ENCODE peak calls at places on chromosomes 7 and 10, in five cellular contexts. One of them, this sample, is unnamed.

GRCh38 chr7:46357290-46357689 is 436.2 kb upstream of the IGFBP3 start:
- DNase-seq in Panc1: no peak
- DNase-seq in natural killer cell: no peak
- DNase-seq in posterior cingulate gyrus: no peak
- DNase-seq in activated CD8-positive, alpha-beta memory T cell treated with anti-CD3 and anti-CD28 coated beads, Interleukin-2, amount 50 U/mL, for 48 hours: no peak
- DNase-seq in this sample: no peak

GRCh38 chr7:55970561-55970960 is 6.2 kb downstream of the NIPSNAP2 start:
- DNase-seq in Panc1: no peak
- DNase-seq in activated CD8-positive, alpha-beta memory T cell treated with anti-CD3 and anti-CD28 coated beads, Interleukin-2, amount 50 U/mL, for 48 hours: no peak
- DNase-seq in posterior cingulate gyrus: peak
- DNase-seq in natural killer cell: no peak
- DNase-seq in this sample: no peak

GRCh38 chr10:105963450-105963849 is 1201.1 kb downstream of the SORCS1 start:
- DNase-seq in activated CD8-positive, alpha-beta memory T cell treated with anti-CD3 and anti-CD28 coated beads, Interleukin-2, amount 50 U/mL, for 48 hours: no peak
- DNase-seq in natural killer cell: no peak
- DNase-seq in posterior cingulate gyrus: no peak
- DNase-seq in Panc1: no peak
- DNase-seq in this sample: no peak

GRCh38 chr10:1477578-1477977 is 259.7 kb downstream of the ADARB2 start:
- DNase-seq in activated CD8-positive, alpha-beta memory T cell treated with anti-CD3 and anti-CD28 coated beads, Interleukin-2, amount 50 U/mL, for 48 hours: no peak
- DNase-seq in natural killer cell: no peak
- DNase-seq in Panc1: no peak
- DNase-seq in posterior cingulate gyrus: no peak
- DNase-seq in this sample: no peak

GRCh38 chr10:124983321-124983720 is 41.4 kb downstream of the ZRANB1 start:
- DNase-seq in posterior cingulate gyrus: no peak
- DNase-seq in natural killer cell: no peak
- DNase-seq in Panc1: no peak
- DNase-seq in activated CD8-positive, alpha-beta memory T cell treated with anti-CD3 and anti-CD28 coated beads, Interleukin-2, amount 50 U/mL, for 48 hours: no peak
- DNase-seq in this sample: peak

GRCh38 chr7:99975782-99976521 is at the start of gene AZGP1:
- DNase-seq in posterior cingulate gyrus: peak
- DNase-seq in activated CD8-positive, alpha-beta memory T cell treated with anti-CD3 and anti-CD28 coated beads, Interleukin-2, amount 50 U/mL, for 48 hours: no peak
- DNase-seq in natural killer cell: no peak
- DNase-seq in Panc1: no peak
- DNase-seq in this sample: no peak

GRCh38 chr7:157574120-157574519 is 237.3 kb downstream of the DNAJB6 start:
- DNase-seq in activated CD8-positive, alpha-beta memory T cell treated with anti-CD3 and anti-CD28 coated beads, Interleukin-2, amount 50 U/mL, for 48 hours: no peak
- DNase-seq in natural killer cell: no peak
- DNase-seq in Panc1: no peak
- DNase-seq in posterior cingulate gyrus: peak
- DNase-seq in this sample: no peak

GRCh38 chr10:112821042-112821441 is 129.0 kb upstream of the TCF7L2 start:
- DNase-seq in posterior cingulate gyrus: no peak
- DNase-seq in activated CD8-positive, alpha-beta memory T cell treated with anti-CD3 and anti-CD28 coated beads, Interleukin-2, amount 50 U/mL, for 48 hours: no peak
- DNase-seq in Panc1: no peak
- DNase-seq in natural killer cell: no peak
- DNase-seq in this sample: no peak

GRCh38 chr10:35565602-35566061 is 39.5 kb upstream of the GJD4 start:
- DNase-seq in activated CD8-positive, alpha-beta memory T cell treated with anti-CD3 and anti-CD28 coated beads, Interleukin-2, amount 50 U/mL, for 48 hours: no peak
- DNase-seq in posterior cingulate gyrus: peak
- DNase-seq in natural killer cell: no peak
- DNase-seq in Panc1: no peak
- DNase-seq in this sample: no peak

GRCh38 chr7:128932862-128933821 is 4.6 kb upstream of the IRF5 start:
- DNase-seq in Panc1: no peak
- DNase-seq in natural killer cell: no peak
- DNase-seq in activated CD8-positive, alpha-beta memory T cell treated with anti-CD3 and anti-CD28 coated beads, Interleukin-2, amount 50 U/mL, for 48 hours: no peak
- DNase-seq in posterior cingulate gyrus: peak
- DNase-seq in this sample: no peak

GRCh38 chr7:1650363-1651030 is 19.6 kb upstream of the ELFN1 start:
- DNase-seq in posterior cingulate gyrus: peak
- DNase-seq in natural killer cell: no peak
- DNase-seq in Panc1: no peak
- DNase-seq in activated CD8-positive, alpha-beta memory T cell treated with anti-CD3 and anti-CD28 coated beads, Interleukin-2, amount 50 U/mL, for 48 hours: no peak
- DNase-seq in this sample: no peak

GRCh38 chr10:105044902-105045301 is 403.8 kb downstream of the SORCS3 start:
- DNase-seq in natural killer cell: no peak
- DNase-seq in activated CD8-positive, alpha-beta memory T cell treated with anti-CD3 and anti-CD28 coated beads, Interleukin-2, amount 50 U/mL, for 48 hours: no peak
- DNase-seq in posterior cingulate gyrus: no peak
- DNase-seq in Panc1: no peak
- DNase-seq in this sample: no peak

GRCh38 chr7:131302876-131303707 is 24.6 kb upstream of the MKLN1 start:
- DNase-seq in natural killer cell: no peak
- DNase-seq in posterior cingulate gyrus: peak
- DNase-seq in activated CD8-positive, alpha-beta memory T cell treated with anti-CD3 and anti-CD28 coated beads, Interleukin-2, amount 50 U/mL, for 48 hours: no peak
- DNase-seq in Panc1: no peak
- DNase-seq in this sample: peak

GRCh38 chr10:79995979-79996629 is 47.2 kb upstream of the SFTPD start:
- DNase-seq in natural killer cell: no peak
- DNase-seq in Panc1: no peak
- DNase-seq in posterior cingulate gyrus: no peak
- DNase-seq in activated CD8-positive, alpha-beta memory T cell treated with anti-CD3 and anti-CD28 coated beads, Interleukin-2, amount 50 U/mL, for 48 hours: no peak
- DNase-seq in this sample: no peak

GRCh38 chr10:49393301-49393700 is 2.6 kb downstream of the DRGX start:
- DNase-seq in Panc1: no peak
- DNase-seq in natural killer cell: no peak
- DNase-seq in activated CD8-positive, alpha-beta memory T cell treated with anti-CD3 and anti-CD28 coated beads, Interleukin-2, amount 50 U/mL, for 48 hours: no peak
- DNase-seq in posterior cingulate gyrus: no peak
- DNase-seq in this sample: no peak

GRCh38 chr7:36088966-36089365 is 64.1 kb upstream of the EEPD1 start:
- DNase-seq in Panc1: no peak
- DNase-seq in posterior cingulate gyrus: no peak
- DNase-seq in natural killer cell: no peak
- DNase-seq in activated CD8-positive, alpha-beta memory T cell treated with anti-CD3 and anti-CD28 coated beads, Interleukin-2, amount 50 U/mL, for 48 hours: no peak
- DNase-seq in this sample: peak

GRCh38 chr10:14184841-14185500 is 145.8 kb downstream of the FRMD4A start:
- DNase-seq in posterior cingulate gyrus: no peak
- DNase-seq in activated CD8-positive, alpha-beta memory T cell treated with anti-CD3 and anti-CD28 coated beads, Interleukin-2, amount 50 U/mL, for 48 hours: no peak
- DNase-seq in Panc1: no peak
- DNase-seq in natural killer cell: no peak
- DNase-seq in this sample: peak

GRCh38 chr7:86643478-86644281 is at the start of gene GRM3:
- DNase-seq in activated CD8-positive, alpha-beta memory T cell treated with anti-CD3 and anti-CD28 coated beads, Interleukin-2, amount 50 U/mL, for 48 hours: no peak
- DNase-seq in posterior cingulate gyrus: peak
- DNase-seq in natural killer cell: no peak
- DNase-seq in Panc1: no peak
- DNase-seq in this sample: peak

GRCh38 chr10:49369216-49370162 is 26.4 kb downstream of the DRGX start:
- DNase-seq in Panc1: no peak
- DNase-seq in natural killer cell: no peak
- DNase-seq in activated CD8-positive, alpha-beta memory T cell treated with anti-CD3 and anti-CD28 coated beads, Interleukin-2, amount 50 U/mL, for 48 hours: no peak
- DNase-seq in posterior cingulate gyrus: no peak
- DNase-seq in this sample: no peak

This sample was measured in GM23338.